ENCODE peak calls at places on chromosomes 11 and 22, in nine cellular contexts. W is GM12878, L is transverse colon, H is upper lobe of left lung, K is stomach, Z is gastrocnemius medialis, X is uterus, S is A549, E is suprapubic skin. P is an unnamed sample.

GRCh38 chr11:69642913-69643632 is 2.1 kb downstream of the CCND1 start:
- DNase-seq in H (peak), Z (peak), W (no peak), S (peak), L (peak), X (peak), K (peak), E (no peak), P (peak)

GRCh38 chr11:74397531-74398243 is 546 bp downstream of the PGM2L1 start:
- DNase-seq in W (no peak), S (peak), Z (no peak), X (no peak), K (peak), L (peak), E (no peak), H (peak), P (peak)

GRCh38 chr11:27770576-27770975 is 70.3 kb upstream of the BDNF start:
- DNase-seq in W (no peak), K (no peak), Z (no peak), X (no peak), S (no peak), L (no peak), H (peak), E (no peak), P (no peak)

GRCh38 chr11:2534131-2534956 is 89.5 kb downstream of the KCNQ1 start:
- DNase-seq in E (peak), X (no peak), W (no peak), K (no peak), L (peak), S (no peak), Z (no peak), H (no peak), P (no peak)

GRCh38 chr11:200224-201003 is 6.8 kb downstream of the BET1L start:
- DNase-seq in H (no peak), L (peak), Z (no peak), S (no peak), E (peak), X (no peak), K (peak), W (no peak), P (no peak)

GRCh38 chr11:2585566-2586090 is 114.2 kb downstream of the KCNQ1OT1 start:
- DNase-seq in E (no peak), K (peak), L (no peak), S (no peak), X (no peak), Z (peak), H (peak), W (no peak), P (no peak)

GRCh38 chr11:3223932-3224729 is 5.5 kb upstream of the MRGPRG start:
- DNase-seq in H (peak), W (no peak), X (no peak), S (no peak), E (no peak), L (no peak), K (peak), Z (no peak), P (no peak)

GRCh38 chr11:76201056-76201455 is 5.2 kb downstream of the WNT11 start:
- DNase-seq in L (no peak), H (no peak), Z (no peak), K (no peak), E (no peak), X (no peak), S (no peak), W (no peak), P (no peak)

GRCh38 chr11:32774081-32774480 is 20.4 kb downstream of the CCDC73 start:
- DNase-seq in K (no peak), W (no peak), S (no peak), Z (no peak), E (no peak), X (no peak), H (no peak), L (no peak), P (no peak)

GRCh38 chr22:30252411-30253204 is 6.0 kb upstream of the LIF start:
- DNase-seq in K (peak), W (no peak), X (no peak), H (no peak), L (peak), S (no peak), Z (no peak), E (no peak), P (no peak)

GRCh38 chr22:43529954-43530863 is 118.4 kb downstream of the MPPED1 start:
- DNase-seq in K (no peak), E (no peak), X (no peak), W (no peak), S (no peak), H (no peak), L (no peak), Z (no peak), P (no peak)

GRCh38 chr11:105206633-105207032 is 67.1 kb upstream of the CARD18 start:
- DNase-seq in W (no peak), K (no peak), L (no peak), H (no peak), Z (no peak), X (no peak), S (no peak), E (no peak), P (no peak)

DNA sequence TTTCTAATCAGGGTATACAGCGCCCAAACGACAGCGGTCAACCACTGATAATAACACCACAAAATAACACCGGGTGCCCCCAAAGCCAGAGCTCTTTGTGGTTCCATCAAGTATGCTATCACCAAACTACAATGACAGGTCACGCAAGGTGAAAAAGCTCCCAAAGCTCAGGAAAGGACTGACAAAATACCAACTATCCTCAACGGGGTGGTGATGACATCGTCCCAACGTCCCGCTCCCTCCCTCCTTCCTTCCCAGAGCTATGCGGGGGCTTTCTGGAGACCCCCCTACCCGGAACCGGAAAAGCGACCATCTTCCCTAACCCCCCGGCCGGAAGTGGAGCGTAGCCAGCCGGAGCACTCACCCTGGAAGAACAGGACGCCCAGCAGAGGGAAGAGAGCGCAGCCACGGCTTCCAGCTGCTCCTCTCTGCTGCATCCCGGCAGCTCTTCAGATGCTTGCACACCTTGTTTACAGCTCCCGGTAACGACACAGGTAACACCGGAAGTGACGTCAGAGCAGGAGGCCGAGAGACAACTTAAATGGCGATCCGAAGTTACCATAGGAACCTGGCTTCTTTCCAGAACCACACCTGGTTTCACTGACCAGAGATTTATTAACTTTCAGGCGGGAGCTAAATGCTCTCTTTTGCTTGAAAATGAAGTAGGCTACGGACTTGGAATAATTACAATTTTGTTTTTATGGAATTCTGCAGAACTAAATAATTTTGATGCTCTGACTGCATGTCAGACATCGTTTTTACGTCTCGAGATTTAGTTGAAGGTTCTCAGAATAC is at the start of gene MPZL3:
- DNase-seq in L (peak), E (peak), X (peak), W (peak), H (peak), S (peak), Z (no peak), K (peak), P (peak)
- TF ChIP-seq POLR2A in L (peak), E (no peak), X (no peak), W (peak), H (no peak), S (peak), Z (no peak), K (no peak), P (no peak)

DNA sequence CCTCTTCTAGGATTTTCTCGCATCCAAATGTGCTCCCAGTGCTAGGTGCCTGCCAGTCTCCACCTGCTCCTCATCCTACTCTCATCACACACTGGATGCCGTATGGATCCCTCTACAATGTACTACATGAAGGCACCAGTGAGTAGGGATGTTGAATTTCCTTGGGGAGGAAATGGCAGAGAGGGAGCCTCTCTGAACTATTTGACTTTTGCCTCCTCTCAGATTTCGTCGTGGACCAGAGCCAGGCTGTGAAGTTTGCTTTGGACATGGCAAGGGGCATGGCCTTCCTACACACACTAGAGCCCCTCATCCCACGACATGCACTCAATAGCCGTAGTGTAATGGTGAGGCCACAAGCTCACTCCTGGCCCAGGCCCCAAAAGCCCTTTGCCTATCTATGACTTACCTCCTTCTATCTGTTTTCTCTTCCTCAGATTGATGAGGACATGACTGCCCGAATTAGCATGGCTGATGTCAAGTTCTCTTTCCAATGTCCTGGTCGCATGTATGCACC is 2.5 kb downstream of the TAF10 start:
- DNase-seq in S (no peak), L (no peak), H (no peak), K (no peak), X (no peak), E (no peak), Z (no peak), W (no peak), P (no peak)
- TF ChIP-seq POLR2A in S (no peak), L (no peak), H (no peak), K (no peak), X (no peak), E (no peak), Z (no peak), W (peak), P (peak)

GRCh38 chr22:28442951-28443876 is 236.4 kb downstream of the TTC28 start:
- DNase-seq in W (no peak), K (peak), X (peak), S (no peak), H (peak), Z (peak), E (no peak), L (peak), P (peak)
- TF ChIP-seq POLR2A in W (no peak), K (no peak), X (no peak), S (no peak), H (no peak), Z (peak), E (no peak), L (peak), P (no peak)

GRCh38 chr11:63920126-63920869 is 3.3 kb upstream of the RCOR2 start:
- DNase-seq in X (peak), H (peak), W (no peak), S (no peak), K (peak), E (no peak), Z (no peak), L (peak), P (no peak)
- TF ChIP-seq POLR2A in X (no peak), H (no peak), W (no peak), S (no peak), K (no peak), E (no peak), Z (no peak), L (peak), P (no peak)

DNA sequence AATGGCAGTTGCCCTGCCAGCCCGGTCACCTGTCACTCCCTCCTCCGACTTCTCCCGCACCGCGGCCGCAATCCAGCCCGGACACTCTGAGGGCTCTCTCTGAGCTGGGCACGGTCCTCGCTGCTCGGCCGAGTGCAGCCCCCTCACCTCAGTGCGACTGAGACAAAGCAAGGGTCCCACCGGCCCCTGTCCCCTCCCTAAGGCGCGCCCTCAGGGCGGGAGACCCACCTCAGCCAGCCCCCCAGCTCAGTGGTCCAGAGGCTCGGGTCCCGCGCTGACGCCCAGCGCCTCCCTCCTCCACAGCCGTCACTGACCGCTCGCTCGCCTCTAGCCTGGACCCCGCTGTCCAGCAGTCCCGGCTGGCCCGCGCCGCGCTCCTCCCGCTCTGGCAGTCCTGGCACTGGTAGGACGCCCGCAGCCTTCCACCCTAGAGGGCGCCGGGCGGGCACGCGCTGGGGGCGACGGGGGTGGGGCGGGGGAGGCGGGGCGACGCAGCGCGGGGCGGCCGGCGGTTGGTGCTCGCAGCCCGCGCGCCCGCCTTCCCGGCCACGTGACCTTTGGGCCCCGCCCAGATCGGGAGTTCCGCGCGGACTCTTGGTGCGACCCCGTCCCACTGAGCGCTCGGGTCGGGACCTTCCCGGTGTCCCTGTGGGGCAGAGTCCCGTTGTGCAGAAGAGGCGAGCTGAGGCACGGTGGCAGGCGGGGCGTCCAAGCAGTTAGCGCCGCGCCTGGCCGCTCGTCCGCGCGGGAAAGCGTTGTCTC is 7.9 kb upstream of the L3MBTL2 start:
- DNase-seq in Z (peak), E (peak), L (peak), K (peak), W (no peak), H (peak), S (peak), X (peak), P (peak)
- TF ChIP-seq POLR2A in Z (peak), E (no peak), L (no peak), K (no peak), W (no peak), H (peak), S (no peak), X (no peak), P (no peak)

DNA sequence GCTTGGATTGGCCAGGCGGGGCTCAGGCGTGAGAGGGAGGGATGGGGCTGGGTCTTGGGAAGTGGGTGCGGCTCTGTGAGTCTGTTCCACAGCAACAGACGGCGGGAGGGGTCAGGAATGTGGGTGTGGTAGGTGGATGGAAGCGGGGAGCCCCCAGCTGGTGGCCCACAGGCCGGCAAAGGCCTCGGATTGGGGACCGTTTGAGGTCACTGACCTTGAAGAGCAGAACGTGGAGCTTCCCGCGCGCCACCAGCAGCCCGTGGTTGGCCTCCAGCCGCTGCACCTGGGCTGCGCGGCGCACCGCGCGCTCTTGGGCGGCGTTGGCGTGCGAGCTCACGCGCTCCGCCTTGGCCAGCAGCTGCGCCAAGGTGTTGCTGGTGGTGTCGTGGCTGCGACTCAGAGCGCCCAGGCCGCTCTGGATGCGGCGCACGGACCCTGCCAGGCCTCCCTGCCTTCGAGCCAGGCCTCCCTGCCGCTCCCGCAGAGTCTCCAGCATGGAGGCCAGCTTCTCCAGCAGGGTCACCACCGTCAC is 356 bp downstream of the CAVIN3 start:
- DNase-seq in E (peak), H (peak), S (peak), L (peak), W (no peak), K (peak), Z (peak), X (peak), P (peak)
- TF ChIP-seq POLR2A in E (no peak), H (peak), S (no peak), L (no peak), W (peak), K (no peak), Z (peak), X (peak), P (no peak)

GRCh38 chr22:22219140-22219996 is 25.2 kb upstream of the VPREB1 start:
- DNase-seq in W (no peak), Z (no peak), X (no peak), S (no peak), K (no peak), H (no peak), L (no peak), E (no peak), P (no peak)
- TF ChIP-seq POLR2A in W (no peak), Z (no peak), X (no peak), S (no peak), K (no peak), H (no peak), L (no peak), E (no peak), P (no peak)

GRCh38 chr22:31752096-31752847 is 1.5 kb upstream of the DEPDC5 start:
- DNase-seq in E (no peak), W (no peak), L (no peak), K (no peak), X (no peak), H (no peak), Z (no peak), S (no peak), P (no peak)

GRCh38 chr22:31747441-31747840 is 2.5 kb downstream of the PRR14L start:
- DNase-seq in X (no peak), E (no peak), K (no peak), H (no peak), Z (no peak), W (no peak), S (no peak), L (no peak), P (no peak)

GRCh38 chr22:31750365-31751284 is 693 bp upstream of the PRR14L start:
- DNase-seq in W (no peak), S (no peak), E (no peak), L (no peak), H (no peak), X (no peak), K (no peak), Z (no peak), P (peak)

GRCh38 chr22:31748490-31748889 is 1.4 kb downstream of the PRR14L start:
- DNase-seq in E (no peak), K (no peak), Z (no peak), L (no peak), S (no peak), W (no peak), H (no peak), X (no peak), P (peak)

DNA sequence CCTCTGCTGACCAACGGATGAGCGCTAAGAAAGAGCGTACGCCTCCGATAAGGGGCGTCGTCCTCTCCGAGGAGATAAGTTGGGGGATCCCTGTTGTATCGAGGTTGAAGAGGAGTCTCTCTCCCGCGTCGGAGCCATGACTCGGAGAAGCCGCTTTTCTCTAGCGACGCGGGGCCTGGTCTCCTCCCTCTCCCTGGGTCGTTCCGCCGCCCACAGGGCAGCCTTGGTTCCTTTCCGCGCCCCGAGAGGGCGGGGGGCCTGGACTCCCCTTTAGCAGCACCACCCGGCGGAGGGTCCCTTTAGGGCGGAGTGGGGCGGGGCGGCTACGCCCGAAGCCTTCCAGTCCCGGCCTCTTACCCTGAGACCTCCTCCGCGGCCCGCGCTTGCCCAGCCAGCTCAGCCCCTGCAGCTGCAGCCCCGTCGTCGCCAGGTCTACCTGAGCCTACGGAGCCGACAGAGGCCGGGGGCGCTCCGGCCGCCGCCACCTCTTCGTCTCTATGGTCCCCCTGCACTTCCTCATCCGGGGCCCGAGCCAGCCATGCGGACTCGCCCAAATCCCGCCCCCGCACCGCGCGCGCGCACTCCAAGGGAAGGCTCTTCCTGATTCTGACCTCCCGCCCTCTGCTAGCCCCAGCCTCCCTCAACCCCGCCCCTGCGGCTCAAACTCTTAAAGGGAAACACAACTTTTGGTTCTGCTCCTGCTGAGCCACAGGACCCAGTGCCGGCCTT is at the start of gene PRR14L:
- DNase-seq in K (peak), E (peak), S (peak), W (peak), L (peak), Z (peak), H (peak), X (peak), P (peak)
- TF ChIP-seq POLR2A in K (no peak), E (peak), S (peak), W (peak), L (peak), Z (peak), H (peak), X (peak), P (peak)